ENCODE peak calls at places on chromosome 13, in six cellular contexts. D, H, X, K, G and O are unnamed samples.

GRCh38 chr13:92251815-92252214 is 853.4 kb downstream of the GPC5 start:
- DNase-seq in D (no peak), H (no peak), X (no peak), K (no peak), G (no peak), O (no peak)

GRCh38 chr13:31875134-31875533 is 135.8 kb downstream of the RXFP2 start:
- DNase-seq in D (no peak), H (no peak), X (no peak), K (no peak), G (no peak), O (no peak)

GRCh38 chr13:75226755-75227435 is 255.1 kb downstream of the TBC1D4 start:
- DNase-seq in D (no peak), H (no peak), X (peak; percentile 82), K (no peak), G (no peak), O (no peak)

GRCh38 chr13:93680329-93680728 is 453.7 kb downstream of the GPC6 start:
- DNase-seq in D (no peak), H (no peak), X (no peak), K (no peak), G (no peak), O (no peak)

GRCh38 chr13:37966266-37966665 is 96.7 kb upstream of the TRPC4 start:
- DNase-seq in D (no peak), H (no peak), X (no peak), K (no peak), G (no peak), O (no peak)

GRCh38 chr13:52925775-52926285 is 77.4 kb upstream of the PCDH8 start:
- DNase-seq in D (no peak), H (peak; percentile 87), X (no peak), K (no peak), G (peak; percentile 56), O (no peak)

GRCh38 chr13:64371045-64371444 is 2859.1 kb downstream of the PCDH9 start:
- DNase-seq in D (no peak), H (no peak), X (peak; percentile 7), K (no peak), G (no peak), O (no peak)

GRCh38 chr13:39417131-39417530 is 185.9 kb downstream of the LHFPL6 start:
- DNase-seq in D (no peak), H (no peak), X (no peak), K (no peak), G (no peak), O (no peak)

GRCh38 chr13:79185580-79185979 is 220.5 kb downstream of the RBM26 start:
- DNase-seq in D (no peak), H (no peak), X (no peak), K (no peak), G (no peak), O (no peak)

GRCh38 chr13:78659450-78660110 is 625 bp upstream of the OBI1 start:
- DNase-seq in D (no peak), H (no peak), X (no peak), K (no peak), G (no peak), O (no peak)

GRCh38 chr13:65985632-65986031 is 1244.5 kb downstream of the PCDH9 start:
- DNase-seq in D (no peak), H (no peak), X (no peak), K (no peak), G (no peak), O (no peak)

GRCh38 chr13:81781471-81781870 is 1440.5 kb upstream of the SPRY2 start:
- DNase-seq in D (no peak), H (no peak), X (no peak), K (no peak), G (no peak), O (no peak)

GRCh38 chr13:100069278-100069677 is 19.6 kb upstream of the PCCA start:
- DNase-seq in D (no peak), H (no peak), X (no peak), K (no peak), G (no peak), O (no peak)

GRCh38 chr13:36919206-36919832 is 719 bp downstream of the SMAD9 start:
- DNase-seq in D (no peak), H (no peak), X (no peak), K (no peak), G (peak; percentile 37), O (no peak)

GRCh38 chr13:105773887-105774538 is 761.4 kb downstream of the EFNB2 start:
- DNase-seq in D (no peak), H (no peak), X (peak; percentile 70), K (no peak), G (no peak), O (no peak)

GRCh38 chr13:45055198-45055901 is 65.0 kb upstream of the GTF2F2 start:
- DNase-seq in D (peak; percentile 27), H (no peak), X (peak; percentile 73), K (no peak), G (no peak), O (no peak)

GRCh38 chr13:109844396-109844795 is 58.0 kb upstream of the IRS2 start:
- DNase-seq in D (no peak), H (no peak), X (no peak), K (no peak), G (no peak), O (no peak)

GRCh38 chr13:99103536-99103935 is 97.1 kb upstream of the UBAC2 start:
- DNase-seq in D (no peak), H (no peak), X (no peak), K (no peak), G (no peak), O (peak; percentile 46)

GRCh38 chr13:79318664-79319063 is 87.4 kb downstream of the RBM26 start:
- DNase-seq in D (no peak), H (no peak), X (no peak), K (no peak), G (no peak), O (no peak)

GRCh38 chr13:18996221-18996620 is 185.4 kb downstream of the TUBA3C start:
- DNase-seq in D (no peak), H (no peak), X (no peak), K (no peak), G (no peak), O (no peak)

GRCh38 chr13:51091839-51092238 is 19.2 kb downstream of the C13orf42 start:
- DNase-seq in D (no peak), H (no peak), X (no peak), K (no peak), G (no peak), O (no peak)
- TF ChIP-seq CTCF in D (no peak), H (no peak), X (no peak), K (no peak), G (no peak), O (no peak)

DNA sequence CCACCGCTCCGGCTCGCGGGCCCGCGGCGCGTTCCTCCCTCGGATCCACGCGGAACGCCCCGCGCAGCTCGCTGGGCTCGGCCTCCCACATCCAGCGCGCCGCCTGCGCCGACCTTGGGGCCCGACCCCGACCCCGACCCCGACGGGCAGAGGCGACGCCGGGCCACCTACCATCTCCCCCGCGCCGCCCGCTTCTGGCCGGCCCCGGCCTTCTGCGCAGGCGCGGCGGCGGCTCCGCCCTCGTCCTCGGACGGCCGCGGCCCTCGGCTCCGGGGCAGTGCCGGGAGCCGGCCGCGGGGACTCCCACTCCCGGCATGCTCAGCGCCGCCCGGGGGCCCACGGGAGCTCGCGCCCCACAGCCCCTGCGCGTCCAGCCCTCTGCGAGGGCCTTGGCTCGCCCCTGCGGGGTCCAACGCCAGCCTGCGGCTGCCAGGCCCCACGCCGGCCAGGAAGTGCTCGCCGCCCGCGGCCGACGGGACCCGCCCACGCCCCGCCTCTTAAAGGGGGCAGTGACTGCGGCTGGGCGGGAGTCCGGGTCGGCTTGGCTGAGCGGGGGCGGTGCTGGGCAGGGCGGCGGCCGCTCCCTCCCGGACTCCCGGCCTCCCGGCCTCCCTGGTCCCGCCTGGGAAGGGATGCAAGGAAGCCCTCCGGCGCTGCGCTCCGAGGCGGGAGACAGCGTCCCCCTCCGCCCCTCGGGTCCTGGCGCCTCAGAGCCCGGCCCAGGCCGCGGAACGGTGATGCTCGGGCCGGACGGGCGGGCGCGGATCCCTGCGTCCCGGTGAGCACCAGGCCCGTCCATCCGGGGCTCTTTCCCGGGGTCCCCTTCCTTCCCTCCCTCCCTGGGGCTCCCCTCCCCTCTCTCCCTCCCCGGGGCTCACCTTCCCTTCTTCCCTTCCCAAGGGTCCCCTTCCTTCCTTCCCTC is at the start of gene DCUN1D2:
- DNase-seq in D (peak; percentile 88), H (peak; percentile 88), X (peak; percentile 84), K (peak; percentile 91), G (peak; percentile 95), O (peak; percentile 99)
- TF ChIP-seq CTCF in D (no peak), H (no peak), X (no peak), K (no peak), G (no peak), O (no peak)

DNA sequence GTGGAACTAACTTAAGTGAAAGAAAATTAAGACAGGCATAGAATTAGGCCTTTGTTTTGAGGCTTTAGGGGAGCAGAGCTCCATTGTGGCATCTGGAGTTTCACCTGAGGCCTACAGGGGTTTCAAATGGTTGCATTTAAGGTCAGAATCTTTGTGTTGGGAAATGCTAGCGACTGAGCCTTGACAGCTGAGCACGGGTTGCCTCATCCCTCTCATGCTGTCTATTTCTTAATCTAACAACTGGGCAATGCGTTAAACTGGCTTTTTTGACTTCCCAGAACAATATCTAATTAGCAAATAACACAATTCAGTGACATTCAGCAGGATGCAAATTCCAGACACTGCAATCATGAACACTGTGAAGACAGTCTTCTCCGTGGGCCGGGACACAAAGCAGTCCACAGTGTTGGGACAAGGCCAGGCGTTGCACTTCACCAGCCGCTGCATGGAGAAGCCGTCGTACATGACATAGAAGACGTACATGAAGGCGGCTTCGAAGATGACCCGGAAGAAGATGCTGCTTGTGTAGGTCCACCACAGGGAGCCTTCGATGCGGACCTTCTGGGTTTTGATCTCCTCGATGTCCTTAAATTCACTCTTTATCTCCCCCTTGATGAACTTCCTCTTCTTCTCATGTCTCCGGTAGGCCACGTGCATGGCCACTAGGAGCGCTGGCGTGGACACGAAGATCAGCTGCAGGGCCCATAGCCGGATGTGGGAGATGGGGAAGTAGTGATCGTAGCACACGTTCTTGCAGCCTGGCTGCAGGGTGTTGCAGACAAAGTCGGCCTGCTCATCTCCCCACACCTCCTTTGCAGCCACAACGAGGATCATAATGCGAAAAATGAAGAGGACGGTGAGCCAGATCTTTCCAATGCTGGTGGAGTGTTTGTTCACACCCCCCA is 3.8 kb downstream of the GJB2 start:
- DNase-seq in D (no peak), H (no peak), X (no peak), K (no peak), G (no peak), O (no peak)
- TF ChIP-seq CTCF in D (no peak), H (no peak), X (peak; percentile 26), K (no peak), G (no peak), O (no peak)

GRCh38 chr13:49086711-49087110 is 111.0 kb downstream of the FNDC3A start:
- DNase-seq in D (no peak), H (no peak), X (no peak), K (no peak), G (no peak), O (no peak)
- TF ChIP-seq CTCF in D (no peak), H (no peak), X (no peak), K (no peak), G (no peak), O (no peak)